ENCODE peak calls at places on chromosomes 13 and 19, in five cellular contexts. O is colonic mucosa, J is HAP-1, C is IMR-90, X is breast epithelium. B is an unnamed sample.

GRCh38 chr13:66896933-66897332 is 333.2 kb downstream of the PCDH9 start:
- DNase-seq in J (no peak), C (peak; percentile 45), X (no peak), O (no peak), B (no peak)

GRCh38 chr19:48968813-48969218 is 3.7 kb downstream of the FTL start:
- DNase-seq in O (no peak), J (no peak), C (no peak), X (no peak), B (no peak)

GRCh38 chr19:1266116-1266817 is 2.9 kb upstream of the CIRBP start:
- DNase-seq in X (peak; percentile 87), O (peak; percentile 95), J (peak; percentile 80), C (peak; percentile 78), B (peak; percentile 89)

GRCh38 chr19:35281303-35281702 is 1.0 kb upstream of the HAMP start:
- DNase-seq in J (no peak), X (no peak), O (no peak), C (no peak), B (no peak)

GRCh38 chr19:18663940-18664530 is 19.4 kb upstream of the CRTC1 start:
- DNase-seq in C (no peak), X (no peak), O (no peak), J (no peak), B (no peak)

GRCh38 chr19:19034204-19034624 is 811 bp downstream of the ARMC6 start:
- DNase-seq in X (no peak), O (peak; percentile 84), C (peak; percentile 44), J (peak; percentile 87), B (peak; percentile 49)

GRCh38 chr13:74669149-74669548 is 534.9 kb upstream of the KLF12 start:
- DNase-seq in X (no peak), C (no peak), O (no peak), J (no peak), B (no peak)

GRCh38 chr19:58060231-58060630 is 1.1 kb downstream of the ZNF135 start:
- DNase-seq in J (no peak), C (no peak), X (no peak), O (no peak), B (no peak)

GRCh38 chr13:74920945-74921725 is 560.8 kb downstream of the TBC1D4 start:
- DNase-seq in X (no peak), J (peak; percentile 33), C (no peak), O (no peak), B (no peak)

GRCh38 chr19:6233827-6234511 is 45.8 kb downstream of the MLLT1 start:
- DNase-seq in J (no peak), X (no peak), O (no peak), C (no peak), B (peak; percentile 76)

GRCh38 chr13:21413013-21413412 is 46.1 kb downstream of the ZDHHC20 start:
- DNase-seq in C (peak; percentile 17), X (no peak), O (no peak), J (no peak), B (no peak)

GRCh38 chr19:28899703-28900102 is 313.2 kb downstream of the UQCRFS1 start:
- DNase-seq in O (no peak), X (no peak), J (no peak), C (peak; percentile 4), B (no peak)

GRCh38 chr19:30559446-30559845 is 187.3 kb downstream of the ZNF536 start:
- DNase-seq in C (no peak), J (no peak), O (no peak), X (no peak), B (no peak)

GRCh38 chr13:25963681-25964080 is 88.1 kb downstream of the SHISA2 start:
- DNase-seq in C (no peak), O (no peak), J (peak; percentile 19), X (no peak), B (no peak)

GRCh38 chr19:27733551-27734266 is 1479.2 kb downstream of the UQCRFS1 start:
- DNase-seq in J (no peak), X (no peak), C (no peak), O (no peak), B (no peak)

GRCh38 chr13:76965759-76966421 is 17.6 kb downstream of the ACOD1 start:
- DNase-seq in X (no peak), J (no peak), O (peak; percentile 29), C (peak; percentile 61), B (peak; percentile 33)

GRCh38 chr13:52411629-52412028 is 5.7 kb upstream of the THSD1 start:
- DNase-seq in J (no peak), X (no peak), O (no peak), C (peak; percentile 81), B (no peak)

GRCh38 chr13:32237681-32238080 is 77.5 kb downstream of the ZAR1L start:
- DNase-seq in J (no peak), O (no peak), C (no peak), X (no peak), B (no peak)

GRCh38 chr13:92175330-92175729 is 776.9 kb downstream of the GPC5 start:
- DNase-seq in O (peak; percentile 20), J (peak; percentile 23), X (no peak), C (peak; percentile 62), B (no peak)

GRCh38 chr13:40228486-40228885 is 438.0 kb downstream of the FOXO1 start:
- DNase-seq in C (no peak), X (no peak), O (no peak), J (no peak), B (no peak)

GRCh38 chr19:40159744-40160143 is 31.5 kb upstream of the MAP3K10 start:
- DNase-seq in J (no peak), C (no peak), X (no peak), O (no peak), B (no peak)

GRCh38 chr19:41373993-41374392 is 2.3 kb upstream of the TMEM91 start:
- DNase-seq in X (peak; percentile 89), O (peak; percentile 76), J (no peak), C (peak; percentile 92), B (peak; percentile 88)

GRCh38 chr13:80001510-80001842 is 339.4 kb downstream of the SPRY2 start:
- DNase-seq in J (no peak), X (no peak), O (no peak), C (no peak), B (no peak)

GRCh38 chr13:36432106-36432544 is at the start of gene CCNA1:
- DNase-seq in C (no peak), X (no peak), J (peak; percentile 90), O (peak; percentile 19), B (peak; percentile 25)

GRCh38 chr13:60562081-60562764 is 165.2 kb downstream of the TDRD3 start:
- DNase-seq in J (no peak), O (no peak), C (peak; percentile 10), X (no peak), B (no peak)

GRCh38 chr19:55935206-55935605 is 3.1 kb upstream of the NLRP13 start:
- DNase-seq in X (no peak), C (no peak), J (no peak), O (no peak), B (no peak)
- H3K9me3 ChIP-seq in X (peaks cover 14% of the 10 kb centered on the region), C (peaks cover 35% of the 10 kb centered on the region), J (no peaks in the 10 kb centered on the region), O (no peaks in the 10 kb centered on the region), B (no peaks in the 10 kb centered on the region)

GRCh38 chr13:109642358-109642757 is 144.0 kb downstream of the IRS2 start:
- DNase-seq in X (no peak), C (no peak), O (no peak), J (no peak), B (no peak)
- H3K9me3 ChIP-seq in X (peaks cover 21% of the 10 kb centered on the region), C (peaks cover 16% of the 10 kb centered on the region), O (no peaks in the 10 kb centered on the region), J (no peaks in the 10 kb centered on the region), B (peaks cover 6% of the 10 kb centered on the region)

GRCh38 chr19:9352505-9352904 is 10.3 kb upstream of the ZNF177 start:
- DNase-seq in O (no peak), J (no peak), X (no peak), C (no peak), B (no peak)
- H3K9me3 ChIP-seq in O (no peaks in the 10 kb centered on the region), J (no peaks in the 10 kb centered on the region), X (peaks cover 100% of the 10 kb centered on the region), C (peaks cover 49% of the 10 kb centered on the region), B (peaks cover 98% of the 10 kb centered on the region)

DNA sequence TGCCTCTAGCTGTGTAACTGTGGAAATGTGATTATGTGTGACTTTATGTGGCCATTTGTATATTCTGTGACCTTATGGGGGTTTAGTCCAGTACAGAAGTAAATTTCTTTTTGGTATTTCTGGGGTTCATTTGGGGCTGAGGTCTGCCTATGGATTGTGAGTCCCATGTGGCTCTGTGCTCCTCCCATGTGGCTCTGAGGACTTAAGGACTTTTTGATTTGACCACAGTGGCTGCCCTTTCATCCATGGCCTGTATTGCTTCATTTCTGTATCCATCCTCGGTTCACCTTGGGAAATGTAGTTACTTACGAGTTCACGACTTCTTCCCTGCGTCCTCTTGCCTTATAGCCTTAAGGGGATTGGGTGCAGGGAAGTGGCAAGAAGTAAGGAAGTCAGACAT is 1.0 kb downstream of the ZNF420 start:
- DNase-seq in O (no peak), X (no peak), C (no peak), J (no peak), B (no peak)
- H3K9me3 ChIP-seq in O (no peaks in the 10 kb centered on the region), X (peaks cover 25% of the 10 kb centered on the region), C (no peaks in the 10 kb centered on the region), J (no peaks in the 10 kb centered on the region), B (no peaks in the 10 kb centered on the region)